ENCODE peak calls at places on chromosome 17, in four cellular contexts. M, L, T and R are unnamed samples. For H3K4me1, the result is how much of the 10 kb centered on the place peaks cover.

GRCh38 chr17:1270210-1271019 is at the start of gene BHLHA9:
- DNase-seq in L (no peak), M (no peak), T (no peak), R (no peak)

GRCh38 chr17:49843774-49844350 is 4.0 kb downstream of the TAC4 start:
- DNase-seq in M (peak), T (no peak), L (no peak), R (peak)

GRCh38 chr17:73325527-73325842 is 13.7 kb upstream of the CDC42EP4 start:
- DNase-seq in M (no peak), L (peak), T (no peak), R (no peak)

GRCh38 chr17:48374650-48375230 is 55.3 kb downstream of the SKAP1 start:
- DNase-seq in L (no peak), M (peak), T (no peak), R (peak)

GRCh38 chr17:76570877-76571471 is 14.7 kb downstream of the ST6GALNAC2 start:
- DNase-seq in T (no peak), L (no peak), M (no peak), R (no peak)

GRCh38 chr17:80905586-80906230 is 85.9 kb upstream of the CHMP6 start:
- DNase-seq in L (no peak), M (no peak), T (no peak), R (no peak)

GRCh38 chr17:49575524-49576120 is at the start of gene NXPH3:
- DNase-seq in T (peak), M (peak), L (peak), R (peak)

GRCh38 chr17:73430848-73431247 is 119.0 kb upstream of the CDC42EP4 start:
- DNase-seq in T (no peak), M (no peak), L (no peak), R (no peak)

GRCh38 chr17:74431568-74432483 is at the start of gene GPRC5C:
- DNase-seq in T (peak), M (peak), L (no peak), R (peak)

GRCh38 chr17:9932481-9932880 is 27.4 kb upstream of the RCVRN start:
- DNase-seq in L (peak), T (no peak), M (no peak), R (no peak)

GRCh38 chr17:65191805-65192740 is 54.9 kb downstream of the RGS9 start:
- DNase-seq in M (no peak), T (no peak), L (peak), R (peak)

GRCh38 chr17:46892192-46892703 is 30.7 kb upstream of the GOSR2 start:
- DNase-seq in M (no peak), L (no peak), T (no peak), R (no peak)
- H3K4me1 ChIP-seq in M (under half), L (under half), T (under half), R (under half)

GRCh38 chr17:51700011-51700760 is 439.8 kb downstream of the UTP18 start:
- DNase-seq in M (no peak), L (no peak), T (no peak), R (no peak)

GRCh38 chr17:51706098-51706497 is 445.8 kb downstream of the UTP18 start:
- DNase-seq in M (no peak), T (no peak), L (no peak), R (no peak)

GRCh38 chr17:51701501-51701900 is 441.2 kb downstream of the UTP18 start:
- DNase-seq in T (no peak), L (no peak), M (no peak), R (no peak)

GRCh38 chr17:51703364-51704341 is 443.3 kb downstream of the UTP18 start:
- DNase-seq in T (no peak), M (no peak), L (no peak), R (no peak)

GRCh38 chr17:51702963-51703362 is 442.6 kb downstream of the UTP18 start:
- DNase-seq in L (no peak), T (no peak), M (no peak), R (no peak)
- H4K8ac ChIP-seq in L (no peak), T (no peak), M (no peak), R (no peak)

GRCh38 chr17:17849863-17850373 is 13.1 kb upstream of the SREBF1 start:
- DNase-seq in L (peak), M (no peak), T (no peak), R (peak)

GRCh38 chr17:17848311-17848710 is 11.5 kb upstream of the SREBF1 start:
- DNase-seq in L (no peak), M (no peak), T (no peak), R (no peak)

GRCh38 chr17:17851603-17852002 is 14.8 kb upstream of the SREBF1 start:
- DNase-seq in M (no peak), T (no peak), L (no peak), R (no peak)

GRCh38 chr17:17849147-17849820 is 12.5 kb upstream of the SREBF1 start:
- DNase-seq in T (no peak), M (no peak), L (no peak), R (no peak)

GRCh38 chr17:17851101-17851500 is 14.3 kb upstream of the SREBF1 start:
- DNase-seq in T (no peak), L (no peak), M (no peak), R (no peak)
- H3K4me1 ChIP-seq in T (under half), L (under half), M (under half), R (under half)

GRCh38 chr17:47277921-47278320 is 24.3 kb downstream of the ITGB3 start:
- DNase-seq in M (no peak), T (no peak), L (peak), R (no peak)
- H4K8ac ChIP-seq in M (no peak), T (no peak), L (peak), R (no peak)

GRCh38 chr17:57879437-57880085 is 29.7 kb upstream of the MRPS23 start:
- DNase-seq in T (no peak), M (no peak), L (no peak), R (no peak)

GRCh38 chr17:57881783-57882291 is 32.0 kb upstream of the MRPS23 start:
- DNase-seq in L (no peak), M (no peak), T (no peak), R (no peak)

GRCh38 chr17:57877803-57878202 is 28.0 kb upstream of the MRPS23 start:
- DNase-seq in M (no peak), L (no peak), T (no peak), R (no peak)

GRCh38 chr17:57880086-57880456 is 30.2 kb upstream of the MRPS23 start:
- DNase-seq in L (no peak), M (no peak), T (no peak), R (no peak)

DNA sequence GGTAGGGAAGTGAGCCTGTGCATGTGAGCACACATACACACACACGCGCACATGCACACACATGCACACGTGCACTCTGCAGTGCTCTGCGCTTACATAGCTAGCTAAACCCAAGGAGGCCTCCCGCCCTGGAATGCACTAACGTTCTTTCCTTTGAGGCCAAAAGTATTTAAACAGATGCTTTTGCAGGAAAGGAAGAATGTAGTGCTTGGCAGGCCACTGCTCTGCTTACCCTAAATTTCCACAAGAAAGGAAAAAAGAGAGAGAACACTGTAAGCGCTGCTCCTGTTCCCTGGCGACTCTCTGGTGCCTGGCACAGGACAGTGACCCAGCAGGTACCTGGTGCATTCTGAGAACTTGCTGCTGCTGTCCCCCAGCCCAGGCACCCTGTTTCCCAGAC is 31.3 kb upstream of the MRPS23 start:
- DNase-seq in M (no peak), T (no peak), L (peak), R (no peak)
- H3K4me1 ChIP-seq in M (under half), T (under half), L (under half), R (under half)

DNA sequence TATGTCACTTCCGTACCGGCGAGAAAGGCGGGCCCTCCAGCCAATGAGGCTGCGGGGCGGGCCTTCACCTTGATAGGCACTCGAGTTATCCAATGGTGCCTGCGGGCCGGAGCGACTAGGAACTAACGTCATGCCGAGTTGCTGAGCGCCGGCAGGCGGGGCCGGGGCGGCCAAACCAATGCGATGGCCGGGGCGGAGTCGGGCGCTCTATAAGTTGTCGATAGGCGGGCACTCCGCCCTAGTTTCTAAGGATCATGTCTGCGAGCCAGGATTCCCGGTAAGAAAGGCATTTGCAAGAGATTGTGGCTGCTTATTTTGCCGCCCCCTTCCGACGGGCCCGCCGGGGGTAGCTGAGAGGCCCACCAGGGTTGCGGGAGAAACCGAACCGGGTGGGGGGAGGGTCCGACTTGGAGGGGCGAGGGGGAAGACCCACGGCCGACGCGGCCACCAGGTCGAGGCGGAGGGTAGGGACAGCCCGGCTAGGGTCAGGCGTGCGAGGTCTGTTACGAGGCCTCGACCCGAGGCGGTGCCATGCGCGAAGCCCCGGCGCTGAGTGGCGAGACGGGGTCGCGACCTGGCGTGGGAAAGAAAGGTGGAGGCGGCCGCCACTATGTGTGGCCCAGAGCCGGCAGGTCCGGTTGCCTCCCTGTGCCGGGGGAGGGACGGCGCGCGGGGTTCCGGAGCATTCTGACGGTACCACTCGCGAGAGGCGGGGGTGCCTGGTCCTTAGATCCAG is 6.7 kb upstream of the CD68 start:
- DNase-seq in T (peak), L (peak), M (peak), R (peak)
- H4K8ac ChIP-seq in T (no peak), L (peak), M (peak), R (peak)

DNA sequence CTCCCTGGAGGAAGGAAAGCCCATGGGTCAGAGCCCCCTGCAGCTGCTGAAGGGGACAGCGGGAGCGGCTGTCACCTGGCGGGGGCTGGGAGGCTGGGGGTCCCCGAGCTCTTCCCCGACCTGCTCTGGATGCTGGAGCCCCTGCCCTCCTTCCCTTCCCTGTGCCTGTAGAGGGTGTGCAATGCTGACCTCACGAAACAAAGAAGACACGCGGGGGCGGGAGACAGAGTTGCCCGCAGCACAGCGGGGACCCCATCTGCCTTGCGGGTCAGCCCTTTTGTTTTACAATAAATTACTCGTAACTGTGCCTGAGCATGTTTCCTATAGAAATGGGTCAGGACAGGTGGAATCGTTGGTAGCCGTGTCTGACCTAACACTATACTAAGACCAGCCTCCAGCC is 6.3 kb downstream of the SECTM1 start:
- DNase-seq in L (no peak), T (no peak), M (no peak), R (no peak)
- H3K4me1 ChIP-seq in L (under half), T (under half), M (under half), R (under half)

GRCh38 chr17:38869647-38870258 is at the start of gene LASP1:
- DNase-seq in T (peak), M (peak), L (peak), R (peak)
- H4K8ac ChIP-seq in T (no peak), M (peak), L (peak), R (no peak)

GRCh38 chr17:79808763-79809529 is 12.1 kb upstream of the CBX8 start:
- DNase-seq in T (no peak), L (no peak), M (peak), R (peak)
- H3K4me1 ChIP-seq in T (under half), L (under half), M (half or more), R (under half)

GRCh38 chr17:14299261-14300093 is 1.4 kb upstream of the HS3ST3B1 start:
- DNase-seq in T (no peak), L (no peak), M (peak), R (peak)

GRCh38 chr17:14296511-14296910 is 4.4 kb upstream of the HS3ST3B1 start:
- DNase-seq in T (no peak), M (no peak), L (no peak), R (no peak)

GRCh38 chr17:14295676-14296075 is 5.2 kb upstream of the HS3ST3B1 start:
- DNase-seq in T (no peak), M (no peak), L (no peak), R (no peak)

GRCh38 chr17:14298221-14298994 is 2.5 kb upstream of the HS3ST3B1 start:
- DNase-seq in T (no peak), L (no peak), M (peak), R (no peak)

DNA sequence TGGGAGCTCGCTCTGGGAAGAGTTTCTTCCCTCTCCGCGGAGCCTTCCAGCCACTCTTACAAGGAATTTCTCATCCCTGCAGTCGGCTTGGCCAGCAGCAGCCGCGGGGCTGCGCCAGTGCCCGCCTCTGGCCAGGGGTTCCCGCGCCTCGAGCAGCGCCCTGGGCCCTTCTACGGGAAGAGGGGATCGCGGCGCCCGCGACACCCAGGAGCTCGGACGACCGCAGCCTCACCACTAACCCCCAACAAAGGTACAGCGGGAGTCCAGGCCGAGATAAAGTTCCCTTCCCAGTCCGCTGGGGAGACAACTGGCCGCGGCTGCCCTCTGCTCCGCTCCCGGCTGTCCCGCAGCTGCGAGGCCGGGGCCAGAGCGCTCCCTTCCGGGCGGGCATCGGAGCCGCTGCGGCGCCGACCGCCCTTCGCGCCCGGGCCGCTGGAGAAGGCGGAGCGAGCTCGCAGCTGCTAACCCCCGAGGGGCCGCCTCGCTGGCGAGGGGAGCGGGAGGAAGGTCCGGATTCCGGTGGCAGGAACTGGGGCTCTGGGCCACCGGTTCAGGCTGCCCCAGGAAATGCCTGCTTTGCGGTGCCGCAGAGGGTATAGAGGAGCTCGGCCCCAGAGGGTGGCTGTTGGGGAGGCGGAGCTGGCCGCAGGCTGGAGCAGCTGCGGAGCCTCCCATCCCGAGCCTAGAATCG is 3.6 kb upstream of the HS3ST3B1 start:
- DNase-seq in L (no peak), M (peak), T (peak), R (peak)
- H4K8ac ChIP-seq in L (peak), M (no peak), T (no peak), R (peak)